ENCODE peak calls at places on chromosomes 4 and X, in seven cellular contexts. I is IMR-90, G is GM23338, Y is Calu3, F is heart right ventricle, S is left ventricle myocardium inferior, Q is astrocyte of the spinal cord. M is an unnamed sample.

GRCh38 chrX:25049347-25049746 is 33.6 kb upstream of the ARX start:
- DNase-seq in Q (peak), G (no peak), S (no peak), F (no peak), I (no peak), Y (peak), M (no peak)

GRCh38 chr4:25590171-25590570 is 65.5 kb upstream of the SLC34A2 start:
- DNase-seq in G (no peak), Q (no peak), I (no peak), S (no peak), F (no peak), Y (no peak), M (no peak)

GRCh38 chrX:136271300-136271699 is 20.1 kb upstream of the MAP7D3 start:
- DNase-seq in S (no peak), Y (no peak), Q (no peak), F (no peak), G (no peak), I (no peak), M (no peak)

GRCh38 chr4:70192895-70193294 is 2.6 kb upstream of the ODAM start:
- DNase-seq in I (no peak), F (no peak), Q (no peak), G (no peak), S (no peak), Y (no peak), M (no peak)

GRCh38 chr4:88938138-88938537 is 118.8 kb downstream of the FAM13A start:
- DNase-seq in S (no peak), Y (peak), G (peak), I (peak), Q (peak), F (no peak), M (no peak)

GRCh38 chr4:81213671-81214070 is 1.4 kb downstream of the PRKG2 start:
- DNase-seq in Q (no peak), Y (no peak), G (no peak), S (no peak), F (no peak), I (no peak), M (no peak)

GRCh38 chrX:152821145-152821765 is 9.3 kb downstream of the CETN2 start:
- DNase-seq in G (peak), Y (peak), S (no peak), I (peak), F (no peak), Q (no peak), M (no peak)

GRCh38 chr4:66294626-66295025 is 624.3 kb upstream of the EPHA5 start:
- DNase-seq in F (no peak), Y (no peak), S (no peak), G (no peak), Q (peak), I (no peak), M (no peak)

GRCh38 chr4:5383191-5383980 is 325.0 kb downstream of the EVC2 start:
- DNase-seq in Q (no peak), S (no peak), G (no peak), F (no peak), Y (no peak), I (peak), M (no peak)

GRCh38 chr4:56434599-56435000 is 815 bp downstream of the PPAT start:
- DNase-seq in F (no peak), G (no peak), I (peak), Q (peak), Y (no peak), S (no peak), M (no peak)

GRCh38 chrX:16462912-16463311 is 187.0 kb upstream of the S100G start:
- DNase-seq in F (no peak), Q (peak), I (peak), Y (no peak), G (no peak), S (no peak), M (no peak)

GRCh38 chr4:2925496-2925895 is 37.7 kb downstream of the NOP14 start:
- DNase-seq in F (no peak), G (no peak), I (no peak), Q (no peak), Y (no peak), S (no peak), M (no peak)

GRCh38 chr4:69832326-69833030 is 27.5 kb downstream of the SULT1E1 start:
- DNase-seq in S (no peak), Q (no peak), I (no peak), F (no peak), G (no peak), Y (peak), M (no peak)

GRCh38 chr4:184318852-184319251 is 101.2 kb upstream of the ENPP6 start:
- DNase-seq in Q (no peak), S (no peak), F (no peak), G (no peak), I (no peak), Y (no peak), M (no peak)

GRCh38 chr4:81404294-81404693 is 67.4 kb downstream of the RASGEF1B start:
- DNase-seq in F (no peak), Y (no peak), S (no peak), Q (no peak), I (peak), G (peak), M (no peak)

GRCh38 chr4:53531695-53532224 is 59.5 kb downstream of the LNX1 start:
- DNase-seq in F (no peak), S (no peak), Q (no peak), I (peak), Y (no peak), G (no peak), M (no peak)

GRCh38 chrX:37860731-37861130 is 13.4 kb upstream of the DYNLT3 start:
- DNase-seq in Y (no peak), I (no peak), Q (no peak), S (no peak), G (no peak), F (no peak), M (no peak)

GRCh38 chr4:128630881-128631280 is 178.6 kb upstream of the JADE1 start:
- DNase-seq in F (no peak), G (no peak), Y (no peak), I (peak), S (no peak), Q (no peak), M (no peak)

GRCh38 chr4:71659979-71660378 is 123.9 kb downstream of the GC start:
- DNase-seq in I (no peak), S (no peak), Q (no peak), F (no peak), Y (no peak), G (peak), M (no peak)

GRCh38 chr4:128454281-128455075 is 166.9 kb upstream of the PGRMC2 start:
- DNase-seq in S (peak), G (peak), Y (peak), Q (peak), I (peak), F (peak), M (peak)

GRCh38 chr4:185966997-185967775 is 101.8 kb upstream of the TLR3 start:
- DNase-seq in G (no peak), Y (no peak), S (no peak), I (no peak), F (no peak), Q (peak), M (no peak)
- TF ChIP-seq CTCF in G (no peak), Y (no peak), S (no peak), I (no peak), F (no peak), Q (no peak), M (no peak)

GRCh38 chr4:183073838-183074145 is 25.3 kb upstream of the WWC2 start:
- DNase-seq in I (no peak), G (no peak), Q (no peak), F (no peak), S (no peak), Y (no peak), M (no peak)
- TF ChIP-seq CTCF in I (no peak), G (no peak), Q (no peak), F (no peak), S (no peak), Y (no peak), M (no peak)

GRCh38 chrX:91039777-91040176 is 394.9 kb upstream of the PABPC5 start:
- DNase-seq in G (no peak), Q (no peak), F (no peak), I (no peak), S (no peak), Y (no peak), M (no peak)
- TF ChIP-seq CTCF in G (no peak), Q (no peak), F (no peak), I (no peak), S (no peak), Y (no peak), M (no peak)

GRCh38 chrX:150365051-150365952 is 2.2 kb downstream of the MAMLD1 start:
- DNase-seq in G (peak), I (peak), S (peak), Q (peak), F (peak), Y (peak), M (no peak)

GRCh38 chrX:150364347-150365050 is 1.4 kb downstream of the MAMLD1 start:
- DNase-seq in G (peak), Y (peak), F (peak), Q (peak), S (peak), I (peak), M (no peak)

GRCh38 chrX:150363561-150364346 is 637 bp downstream of the MAMLD1 start:
- DNase-seq in Q (peak), G (peak), I (peak), F (peak), S (peak), Y (peak), M (no peak)

GRCh38 chrX:150366951-150367545 is 3.9 kb downstream of the MAMLD1 start:
- DNase-seq in Q (peak), G (no peak), I (peak), F (no peak), Y (no peak), S (no peak), M (no peak)

GRCh38 chrX:150365953-150366911 is 3.1 kb downstream of the MAMLD1 start:
- DNase-seq in Y (peak), I (peak), G (peak), F (peak), S (peak), Q (peak), M (no peak)
- TF ChIP-seq CTCF in Y (no peak), I (peak), G (peak), F (no peak), S (no peak), Q (peak), M (no peak)

DNA sequence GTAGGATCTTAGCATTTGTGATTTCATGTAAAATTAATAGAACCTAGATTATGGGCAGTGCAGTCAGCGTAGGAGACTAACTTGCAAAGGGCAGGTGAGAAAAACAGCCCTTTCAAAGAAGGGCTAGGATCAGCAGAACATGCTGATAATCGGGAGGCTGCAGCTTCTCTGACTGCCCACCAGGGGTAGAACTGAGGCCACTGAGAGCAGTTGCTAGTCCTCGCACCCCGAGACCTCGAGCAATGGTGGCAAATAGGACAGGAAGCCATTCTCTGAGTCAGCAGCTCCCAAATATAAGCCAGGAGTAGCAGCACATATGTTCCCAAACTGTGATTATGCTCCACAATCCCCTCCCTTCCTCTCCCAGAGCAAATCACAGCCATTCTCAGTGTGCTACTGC is 186.4 kb downstream of the MSL3 start:
- DNase-seq in I (peak), Y (peak), F (no peak), S (no peak), G (peak), Q (peak), M (no peak)
- TF ChIP-seq CTCF in I (peak), Y (peak), F (peak), S (peak), G (peak), Q (peak), M (no peak)

DNA sequence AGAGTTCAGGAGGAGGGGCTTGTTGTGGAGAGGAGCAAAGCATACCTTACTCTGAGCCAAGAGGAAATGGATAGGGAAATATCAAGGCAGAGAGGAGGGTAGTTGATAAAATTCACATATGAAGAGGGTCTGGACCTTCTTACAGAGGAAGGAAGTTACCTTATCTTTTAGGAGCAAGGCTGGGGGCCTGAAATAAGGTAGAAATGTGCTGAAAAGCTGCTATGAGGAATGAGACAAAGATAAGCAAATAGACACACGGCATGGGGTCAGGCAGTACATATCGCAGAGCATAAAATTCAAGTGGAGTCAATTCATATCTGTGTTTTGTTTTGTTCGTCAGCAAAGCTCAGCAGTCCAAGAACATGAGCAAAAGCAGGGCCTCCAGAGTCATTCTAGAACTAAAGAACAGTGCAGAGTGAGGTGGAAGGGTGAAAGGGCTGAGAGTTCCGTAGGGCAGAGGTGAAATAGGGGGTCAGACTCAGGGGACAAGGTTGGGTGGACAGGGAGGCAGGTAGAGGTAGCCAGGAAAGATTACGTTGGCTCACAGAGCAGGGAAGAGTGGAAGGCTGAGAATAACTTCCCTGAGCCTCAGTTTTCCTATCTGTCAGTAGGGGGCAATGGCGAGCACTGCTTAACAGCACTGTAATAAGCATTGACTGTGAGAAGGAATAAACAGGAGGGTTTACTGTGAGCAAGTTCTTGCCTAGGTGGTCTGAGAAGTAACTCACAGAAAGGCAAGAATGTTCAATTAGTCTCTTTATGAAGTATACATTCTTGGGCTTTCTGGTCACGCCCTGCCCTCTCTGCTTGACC is 9.2 kb downstream of the VSIG4 start:
- DNase-seq in F (no peak), G (peak), Q (no peak), I (peak), S (no peak), Y (no peak), M (no peak)
- TF ChIP-seq CTCF in F (peak), G (peak), Q (peak), I (peak), S (peak), Y (peak), M (no peak)

M was measured in omental fat pad.